ENCODE peak calls at places on chromosomes 7 and 10, in seven cellular contexts. D, X, W, E, M, Y and K are unnamed samples. For H3K4me1, the result is how much of the 10 kb centered on the place peaks cover.

GRCh38 chr7:39686261-39686924 is 63.0 kb downstream of the RALA start:
- DNase-seq in X (no peak), D (no peak), Y (no peak), W (no peak), M (no peak), E (no peak), K (no peak)

GRCh38 chr10:42482411-42482810 is 156.0 kb downstream of the ZNF33B start:
- DNase-seq in D (no peak), E (no peak), Y (no peak), M (no peak), W (no peak), X (no peak), K (no peak)

GRCh38 chr7:46320956-46321355 is 399.9 kb upstream of the IGFBP3 start:
- DNase-seq in W (no peak), Y (no peak), D (no peak), E (no peak), X (no peak), M (no peak), K (no peak)

GRCh38 chr7:92782236-92782635 is 54.1 kb downstream of the CDK6 start:
- DNase-seq in E (no peak), M (no peak), X (no peak), W (no peak), Y (no peak), D (no peak), K (no peak)

GRCh38 chr7:149071641-149072437 is 18.7 kb downstream of the ZNF786 start:
- DNase-seq in X (no peak), W (peak), M (no peak), Y (peak), E (no peak), D (no peak), K (no peak)

GRCh38 chr7:129805086-129805719 is 147.6 kb downstream of the UBE2H start:
- DNase-seq in W (no peak), E (no peak), X (no peak), D (no peak), Y (peak), M (peak), K (no peak)

GRCh38 chr10:121002586-121003205 is 151.5 kb downstream of the WDR11 start:
- DNase-seq in M (peak), Y (no peak), E (no peak), D (no peak), W (no peak), X (peak), K (no peak)

GRCh38 chr7:143217806-143218205 is 4.0 kb upstream of the TAS2R40 start:
- DNase-seq in D (no peak), X (no peak), M (no peak), W (no peak), Y (no peak), E (no peak), K (no peak)

GRCh38 chr10:130717088-130717487 is 580.9 kb downstream of the GLRX3 start:
- DNase-seq in Y (no peak), X (no peak), D (no peak), E (no peak), M (no peak), W (no peak), K (no peak)

GRCh38 chr7:105594034-105594433 is 12.7 kb upstream of the EFCAB10 start:
- DNase-seq in M (no peak), D (no peak), W (no peak), Y (no peak), E (no peak), X (no peak), K (no peak)

GRCh38 chr10:132965411-132966057 is 23.2 kb upstream of the CFAP46 start:
- DNase-seq in Y (no peak), X (no peak), E (no peak), D (no peak), W (no peak), M (no peak), K (no peak)

GRCh38 chr10:49398000-49398861 is 2.3 kb upstream of the DRGX start:
- DNase-seq in D (peak), E (peak), Y (peak), M (no peak), X (peak), W (peak), K (peak)

GRCh38 chr7:17131983-17132655 is 166.3 kb upstream of the AHR start:
- DNase-seq in E (no peak), X (no peak), W (no peak), D (no peak), M (no peak), Y (no peak), K (no peak)

GRCh38 chr7:17132726-17133125 is 165.7 kb upstream of the AHR start:
- DNase-seq in M (no peak), D (no peak), E (no peak), Y (no peak), X (no peak), W (no peak), K (no peak)

GRCh38 chr7:17131060-17131345 is 167.4 kb upstream of the AHR start:
- DNase-seq in D (no peak), M (no peak), X (no peak), E (no peak), W (peak), Y (no peak), K (no peak)

GRCh38 chr7:17129218-17129617 is 169.2 kb upstream of the AHR start:
- DNase-seq in X (no peak), M (no peak), D (no peak), E (no peak), Y (no peak), W (no peak), K (no peak)

DNA sequence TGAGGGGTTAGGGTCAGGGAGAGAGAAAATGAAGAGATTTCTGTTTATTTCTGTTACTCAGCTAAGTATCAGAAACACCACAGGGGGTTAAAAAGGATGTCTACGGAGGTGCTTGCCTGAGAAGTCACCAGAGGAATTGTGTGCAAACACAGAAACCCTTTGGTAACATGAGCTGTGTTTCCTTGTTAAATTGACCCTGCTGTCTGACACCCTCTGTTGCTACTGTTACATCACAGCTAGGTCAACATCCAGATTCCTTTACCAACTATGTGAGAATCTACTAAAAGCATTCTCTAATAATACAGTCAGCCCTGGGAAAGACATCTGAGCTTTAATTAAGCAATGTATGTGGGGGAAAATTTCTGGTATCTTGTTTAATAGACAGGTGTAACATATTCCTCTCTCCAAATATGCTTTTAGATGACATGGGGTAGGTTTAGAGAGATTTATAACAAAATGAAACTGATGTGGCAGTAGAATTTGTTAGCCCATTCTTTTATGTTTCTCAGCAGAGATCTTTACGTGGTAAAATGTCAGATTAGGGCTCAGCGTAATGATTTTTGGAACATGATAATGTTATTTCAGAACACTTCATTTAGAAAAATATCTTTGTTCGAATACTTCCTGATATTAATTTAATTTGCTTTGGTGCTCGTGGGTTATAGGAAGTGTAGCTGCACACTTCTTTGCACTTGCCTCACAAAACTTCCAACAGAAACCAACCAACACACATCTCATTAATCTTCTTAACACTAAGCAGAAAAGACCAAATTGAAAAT is 168.0 kb upstream of the AHR start:
- DNase-seq in X (no peak), D (no peak), W (peak), E (no peak), Y (no peak), M (no peak), K (no peak)
- H3K4me1 ChIP-seq in X (under half), D (under half), W (under half), E (under half), Y (under half), M (under half), K (under half)

GRCh38 chr10:50503661-50504320 is 120.0 kb downstream of the SGMS1 start:
- DNase-seq in M (no peak), D (no peak), X (no peak), E (no peak), W (no peak), Y (no peak), K (no peak)
- TF ChIP-seq CTCF in M (no peak), D (no peak), X (no peak), E (no peak), W (no peak), Y (no peak), K (no peak)

GRCh38 chr10:28256776-28257175 is 46.1 kb downstream of the MPP7 start:
- DNase-seq in M (no peak), X (no peak), E (no peak), Y (no peak), W (no peak), D (no peak), K (no peak)
- H3K27ac ChIP-seq in M (no peak), X (no peak), E (no peak), Y (no peak), W (no peak), D (no peak), K (no peak)

DNA sequence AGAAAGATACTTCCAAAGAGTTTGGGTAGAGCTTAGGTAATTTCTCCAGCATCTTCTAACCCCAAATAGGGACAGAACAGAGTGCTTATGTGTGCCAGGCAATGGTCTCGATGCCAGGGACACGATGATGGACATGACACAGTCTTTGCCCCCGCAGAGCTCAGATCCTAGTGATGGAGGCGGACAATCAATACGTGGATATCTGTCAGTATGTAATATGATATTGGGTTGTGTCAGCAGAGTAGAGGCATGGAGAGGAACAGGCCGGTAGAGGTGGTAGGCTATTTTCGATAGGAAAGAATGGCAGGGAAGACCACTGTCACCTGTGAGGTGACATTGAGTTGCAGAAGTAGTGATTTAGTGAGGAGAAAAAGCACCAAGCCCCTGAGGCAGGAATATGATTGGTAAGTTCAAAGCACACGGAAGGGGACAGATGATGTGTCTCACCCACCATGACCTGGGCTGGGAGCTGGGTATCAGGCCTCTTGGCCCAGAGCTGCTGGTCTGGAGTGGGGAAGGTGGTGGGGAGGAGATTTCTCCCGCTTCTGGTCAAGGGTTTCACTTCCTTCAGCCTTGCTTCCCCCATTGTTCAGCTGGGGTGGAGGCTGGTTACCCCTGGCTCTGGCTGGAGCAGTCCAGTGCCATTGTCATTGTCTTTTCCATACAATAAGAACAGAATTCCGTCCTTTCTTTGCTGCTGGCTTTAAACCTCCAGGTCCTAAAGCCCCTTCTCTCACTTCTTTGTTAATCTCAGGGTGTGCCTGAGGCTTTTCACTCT is 36.0 kb upstream of the SRGN start:
- DNase-seq in Y (no peak), E (no peak), D (peak), X (no peak), W (no peak), M (no peak), K (no peak)
- H3K4me1 ChIP-seq in Y (under half), E (under half), D (under half), X (under half), W (under half), M (under half), K (under half)

GRCh38 chr10:48330269-48330668 is 23.8 kb downstream of the MAPK8 start:
- DNase-seq in Y (no peak), D (no peak), X (no peak), W (no peak), E (no peak), M (no peak), K (no peak)
- TF ChIP-seq CTCF in Y (no peak), D (no peak), X (no peak), W (no peak), E (no peak), M (no peak), K (no peak)

GRCh38 chr10:75127481-75127880 is 16.0 kb downstream of the SAMD8 start:
- DNase-seq in Y (no peak), X (no peak), E (no peak), D (no peak), M (no peak), W (no peak), K (no peak)
- H3K27ac ChIP-seq in Y (peak), X (no peak), E (no peak), D (no peak), M (no peak), W (no peak), K (no peak)

GRCh38 chr7:55515569-55516279 is 56.6 kb downstream of the VOPP1 start:
- DNase-seq in M (no peak), X (no peak), E (peak), Y (no peak), D (no peak), W (no peak), K (no peak)

GRCh38 chr7:55512635-55513034 is 59.7 kb downstream of the VOPP1 start:
- DNase-seq in W (no peak), D (no peak), Y (no peak), X (no peak), E (no peak), M (no peak), K (no peak)

GRCh38 chr7:55513849-55514248 is 58.5 kb downstream of the VOPP1 start:
- DNase-seq in D (no peak), E (no peak), X (no peak), W (no peak), Y (no peak), M (no peak), K (no peak)

GRCh38 chr7:55516399-55516798 is 55.9 kb downstream of the VOPP1 start:
- DNase-seq in W (no peak), E (no peak), M (no peak), X (no peak), Y (no peak), D (no peak), K (no peak)

DNA sequence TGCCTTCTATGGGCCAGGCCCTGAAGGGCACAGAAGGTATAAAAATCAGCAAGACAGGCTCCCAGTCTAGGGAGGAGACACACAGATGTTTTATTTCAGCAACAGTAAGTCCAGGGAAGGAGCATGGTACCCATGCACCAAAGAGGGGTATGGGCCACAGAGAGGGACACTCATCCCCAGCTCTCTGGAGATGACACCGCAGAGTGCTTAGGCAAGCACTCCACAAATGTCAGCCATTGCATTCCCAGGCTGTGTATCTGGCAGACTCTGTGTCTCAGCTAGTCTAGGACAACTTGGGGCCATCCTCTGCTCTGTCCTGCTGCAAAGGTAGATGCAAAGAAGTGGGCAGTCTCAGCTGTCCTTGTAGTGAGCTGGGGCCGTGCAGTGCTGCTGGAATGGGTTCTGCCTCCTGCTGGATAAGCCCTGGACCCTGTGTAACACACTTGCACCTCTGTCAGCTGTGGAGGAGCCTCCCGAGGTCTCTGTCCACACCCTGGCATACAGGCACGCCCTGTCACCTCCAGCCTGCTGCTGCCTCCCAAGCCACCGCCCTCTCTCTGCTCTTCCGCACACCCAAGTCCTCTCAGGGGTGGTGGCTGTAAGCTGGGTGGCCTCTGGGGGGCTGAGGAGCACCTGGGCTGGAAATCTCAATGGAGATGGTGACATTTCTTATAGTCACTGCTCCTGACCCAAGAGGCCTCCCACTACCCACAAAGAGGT is 57.6 kb downstream of the VOPP1 start:
- DNase-seq in Y (no peak), W (no peak), E (no peak), X (no peak), M (no peak), D (no peak), K (no peak)
- H3K4me1 ChIP-seq in Y (under half), W (under half), E (under half), X (under half), M (under half), D (under half), K (under half)